ENCODE peak calls at places on chromosome 22, in five cellular contexts. H is K562, Z is SK-N-SH, K is PC-9, A is mammary epithelial cell. L is an unnamed sample.
A peak's percentile ranks its signal among the peaks of the same experiment; 100 is the strongest.

GRCh38 chr22:21865041-21865440 is 2.4 kb downstream of the MAPK1 start:
- DNase-seq in Z (peak; percentile 54), H (no peak), K (no peak), A (peak; percentile 78), L (peak; percentile 78)

GRCh38 chr22:45240810-45241631 is at the start of gene KIAA0930:
- DNase-seq in A (peak; percentile 41), H (peak; percentile 98), K (peak; percentile 56), Z (peak; percentile 100), L (peak; percentile 99)

GRCh38 chr22:47209077-47209514 is 446.6 kb downstream of the TBC1D22A start:
- DNase-seq in K (no peak), Z (no peak), H (no peak), A (no peak), L (peak; percentile 62)

GRCh38 chr22:30474683-30475424 is 3.0 kb upstream of the SEC14L3 start:
- DNase-seq in A (peak; percentile 25), K (peak; percentile 47), Z (no peak), H (no peak), L (no peak)

GRCh38 chr22:46105494-46106278 is 44.6 kb upstream of the PPARA start:
- DNase-seq in Z (no peak), H (no peak), K (peak; percentile 86), A (peak; percentile 96), L (peak; percentile 95)

GRCh38 chr22:38085501-38085900 is 1.5 kb upstream of the SLC16A8 start:
- DNase-seq in A (no peak), Z (no peak), K (no peak), H (no peak), L (peak; percentile 74)

GRCh38 chr22:22709719-22710445 is 65.5 kb downstream of the GGTLC2 start:
- DNase-seq in Z (no peak), H (peak; percentile 100), A (no peak), K (no peak), L (no peak)

GRCh38 chr22:37854946-37855345 is 5.7 kb downstream of the EIF3L start:
- DNase-seq in A (no peak), Z (no peak), H (no peak), K (no peak), L (no peak)

GRCh38 chr22:37672920-37673453 is 2.4 kb upstream of the LGALS1 start:
- DNase-seq in Z (no peak), H (no peak), A (no peak), K (no peak), L (peak; percentile 38)

GRCh38 chr22:47251911-47252310 is 489.5 kb downstream of the TBC1D22A start:
- DNase-seq in K (no peak), A (no peak), H (no peak), Z (no peak), L (no peak)

GRCh38 chr22:44181033-44181911 is 547 bp downstream of the PARVG start:
- DNase-seq in H (no peak), K (no peak), Z (no peak), A (no peak), L (no peak)

GRCh38 chr22:36330127-36330526 is 57.6 kb downstream of the MYH9 start:
- DNase-seq in A (no peak), Z (no peak), H (no peak), K (no peak), L (no peak)

GRCh38 chr22:36457688-36458450 is 23.6 kb downstream of the TXN2 start:
- DNase-seq in K (no peak), A (no peak), H (no peak), Z (no peak), L (peak; percentile 99)

GRCh38 chr22:48346911-48347310 is 1480.8 kb downstream of the BRD1 start:
- DNase-seq in Z (no peak), H (no peak), A (no peak), K (no peak), L (no peak)

GRCh38 chr22:17194213-17194612 is 25.0 kb downstream of the ADA2 start:
- DNase-seq in H (peak; percentile 8), Z (no peak), A (no peak), K (no peak), L (no peak)

GRCh38 chr22:31743871-31744270 is 6.1 kb downstream of the PRR14L start:
- DNase-seq in Z (no peak), H (no peak), A (no peak), K (no peak), L (no peak)

GRCh38 chr22:22870577-22871398 is 16.8 kb upstream of the IGLL5 start:
- DNase-seq in K (no peak), A (no peak), H (peak; percentile 53), Z (no peak), L (peak; percentile 14)

GRCh38 chr22:17114173-17114957 is 6.8 kb downstream of the TMEM121B start:
- DNase-seq in Z (no peak), K (no peak), H (no peak), A (no peak), L (peak; percentile 22)

GRCh38 chr22:17890892-17891291 is 116.6 kb upstream of the BID start:
- DNase-seq in Z (no peak), K (no peak), H (no peak), A (no peak), L (no peak)

GRCh38 chr22:36336246-36337182 is 51.3 kb downstream of the MYH9 start:
- DNase-seq in K (no peak), H (no peak), A (no peak), Z (no peak), L (peak; percentile 78)

GRCh38 chr22:17741866-17742527 is 32.3 kb downstream of the BID start:
- DNase-seq in A (no peak), Z (no peak), K (no peak), H (no peak), L (peak; percentile 62)

GRCh38 chr22:38335077-38335476 is 17.8 kb upstream of the CSNK1E start:
- DNase-seq in A (peak; percentile 43), K (no peak), H (no peak), Z (no peak), L (peak; percentile 89)

GRCh38 chr22:25449781-25450317 is 114.6 kb upstream of the GRK3 start:
- DNase-seq in A (peak; percentile 46), H (no peak), Z (no peak), K (no peak), L (no peak)

GRCh38 chr22:25452116-25452700 is 112.3 kb upstream of the GRK3 start:
- DNase-seq in A (no peak), Z (no peak), K (no peak), H (no peak), L (no peak)

GRCh38 chr22:25453557-25453956 is 110.9 kb upstream of the GRK3 start:
- DNase-seq in K (no peak), A (no peak), H (no peak), Z (no peak), L (no peak)

GRCh38 chr22:25451480-25452114 is 112.9 kb upstream of the GRK3 start:
- DNase-seq in H (no peak), K (no peak), Z (no peak), A (no peak), L (no peak)

DNA sequence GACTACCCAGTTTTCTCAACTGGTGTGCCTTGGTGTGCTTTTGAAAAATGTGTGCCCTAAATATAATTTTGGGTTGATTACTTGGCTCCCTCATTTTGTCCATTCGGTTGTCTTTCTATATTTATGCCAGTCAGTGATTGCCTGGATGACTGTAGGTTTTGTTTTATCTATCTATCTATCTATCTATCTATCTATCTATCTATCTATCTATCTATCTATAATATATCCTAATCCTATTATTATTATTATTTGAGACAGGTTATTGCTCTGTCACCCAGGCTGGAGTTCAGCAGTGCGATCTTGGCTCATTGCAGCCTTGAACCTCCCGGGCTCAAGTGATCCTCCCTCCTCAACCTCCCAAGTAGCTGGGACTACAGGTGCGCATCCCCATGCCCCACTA is 111.4 kb upstream of the GRK3 start:
- DNase-seq in A (no peak), H (no peak), Z (no peak), K (no peak), L (no peak)
- H4K20me1 ChIP-seq in A (no peaks in the 10 kb centered on the region), H (peaks cover 3% of the 10 kb centered on the region), Z (no peaks in the 10 kb centered on the region), K (peaks cover 16% of the 10 kb centered on the region), L (peaks cover 49% of the 10 kb centered on the region)

DNA sequence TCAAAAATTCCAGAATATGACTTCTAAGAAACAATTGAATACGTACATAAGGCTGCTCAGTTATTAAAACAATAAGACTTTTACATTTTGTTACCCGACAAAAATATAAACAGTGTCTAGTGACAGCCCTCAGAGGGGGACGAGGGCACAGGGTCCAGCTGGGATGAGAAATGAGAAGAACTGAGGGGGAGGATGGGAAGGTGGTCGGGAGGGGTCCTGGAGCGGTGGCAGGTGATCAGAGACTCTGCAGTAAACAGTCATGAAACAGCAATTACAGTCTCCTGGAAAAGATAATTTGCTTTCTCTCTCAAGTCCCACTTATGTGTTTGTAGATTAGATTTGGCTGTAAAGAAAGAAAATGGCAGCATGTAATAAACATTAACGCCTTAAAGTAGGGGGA is 56.0 kb downstream of the PACSIN2 start:
- DNase-seq in H (no peak), K (no peak), Z (no peak), A (no peak), L (no peak)
- H3K4me3 ChIP-seq in H (peak overlapping the region; percentile 42), K (peak overlapping the region; percentile 39), Z (no peak overlapping the region), A (peak overlapping the region; percentile 39), L (no peak overlapping the region)

GRCh38 chr22:49638788-49639187 is 188.9 kb downstream of the BRD1 start:
- DNase-seq in K (peak; percentile 41), Z (no peak), A (no peak), H (no peak), L (no peak)

GRCh38 chr22:49638001-49638400 is 189.7 kb downstream of the BRD1 start:
- DNase-seq in Z (no peak), A (no peak), H (no peak), K (no peak), L (no peak)

GRCh38 chr22:49636214-49636613 is 191.5 kb downstream of the BRD1 start:
- DNase-seq in A (no peak), H (no peak), Z (no peak), K (no peak), L (no peak)

GRCh38 chr22:49636649-49637048 is 191.0 kb downstream of the BRD1 start:
- DNase-seq in H (no peak), Z (no peak), K (no peak), A (no peak), L (no peak)

DNA sequence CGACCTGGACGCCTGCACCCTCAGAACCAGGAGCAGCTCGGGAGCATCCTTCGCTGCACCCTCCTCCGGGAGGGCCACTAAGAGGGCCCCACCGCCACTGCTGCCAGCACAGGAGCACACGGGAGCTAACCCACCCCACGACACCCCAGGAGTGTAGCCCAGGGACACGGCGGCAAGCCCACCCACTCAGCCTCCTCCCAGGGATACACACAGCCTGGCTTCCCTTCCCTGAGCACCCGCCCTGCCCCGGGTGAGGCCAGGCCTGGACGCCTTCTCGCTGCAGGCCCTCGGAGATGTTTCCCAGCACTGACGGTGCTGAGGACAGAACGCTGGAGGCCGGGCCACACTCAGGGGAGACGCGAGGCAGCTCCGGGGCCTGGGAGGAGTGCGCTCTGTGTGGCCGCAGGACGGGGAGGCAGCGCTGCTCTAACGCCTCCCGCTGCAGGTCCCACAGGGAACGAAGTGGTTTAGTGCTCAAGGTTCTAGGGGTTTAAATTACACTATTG is 190.4 kb downstream of the BRD1 start:
- DNase-seq in Z (no peak), H (no peak), K (no peak), A (no peak), L (no peak)
- H4K20me1 ChIP-seq in Z (no peaks in the 10 kb centered on the region), H (peaks cover 23% of the 10 kb centered on the region), K (peaks cover 41% of the 10 kb centered on the region), A (no peaks in the 10 kb centered on the region), L (no peaks in the 10 kb centered on the region)

DNA sequence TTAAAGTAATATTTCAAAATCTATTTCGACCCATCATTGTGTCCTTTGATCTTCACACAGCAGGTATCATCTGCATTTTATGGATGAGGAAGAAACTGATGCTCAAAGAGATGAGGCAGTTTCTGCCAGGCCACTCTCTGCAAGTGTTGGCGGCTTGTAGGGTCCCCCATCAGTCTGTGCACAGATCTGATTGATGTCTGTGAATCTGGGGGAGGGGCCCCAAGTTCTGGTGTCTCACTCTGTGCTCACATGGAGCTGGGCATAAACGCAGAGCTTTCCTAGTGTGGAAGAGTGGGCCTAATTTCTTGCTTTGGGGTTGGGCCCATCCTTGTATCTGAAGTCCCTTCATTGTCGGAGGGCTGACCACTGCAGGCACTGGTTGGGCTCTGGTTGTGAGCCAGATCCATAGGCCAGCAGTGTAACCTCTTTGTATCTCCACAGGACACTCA is 1.6 kb upstream of the TRMT2A start:
- DNase-seq in H (peak; percentile 83), Z (no peak), K (no peak), A (no peak), L (peak; percentile 87)
- H3K4me3 ChIP-seq in H (peak overlapping the region; percentile 63), Z (peak overlapping the region; percentile 76), K (peak overlapping the region; percentile 75), A (peak overlapping the region; percentile 84), L (peak overlapping the region; percentile 99)